ENCODE peak calls at places on chromosomes 13 and 19, in four cellular contexts. L is activated CD4-positive, alpha-beta T cell treated with anti-CD3 and anti-CD28 coated beads for 4 hours; B is nephron progenitor cell; Q is activated CD8-positive, alpha-beta T cell treated with anti-CD3 and anti-CD28 coated beads, Interleukin-2, amount 10 ng/mL, durations not matched to agents 7 days and 5 days. P is an unnamed sample.

GRCh38 chr19:56105090-56105701 is 15.9 kb downstream of the ZNF787 start:
- DNase-seq in L (peak), B (peak), Q (peak), P (peak)

GRCh38 chr19:50479761-50480251 is 3.2 kb upstream of the GARIN5A start:
- DNase-seq in L (no peak), B (no peak), Q (no peak), P (peak)

GRCh38 chr19:49680473-49681351 is 3.6 kb downstream of the PRMT1 start:
- DNase-seq in L (peak), B (peak), Q (peak), P (peak)

GRCh38 chr19:7859766-7860165 is 14.4 kb downstream of the PRR36 start:
- DNase-seq in L (no peak), B (no peak), Q (no peak), P (no peak)

GRCh38 chr13:45120967-45121366 is 657 bp downstream of the GTF2F2 start:
- DNase-seq in L (no peak), B (no peak), Q (no peak), P (no peak)

GRCh38 chr19:13839938-13840750 is 36.8 kb upstream of the NANOS3 start:
- DNase-seq in L (peak), B (no peak), Q (no peak), P (no peak)

GRCh38 chr13:112325941-112326645 is 50.1 kb upstream of the SPACA7 start:
- DNase-seq in L (no peak), B (no peak), Q (no peak), P (no peak)

GRCh38 chr19:3775374-3775711 is 3.3 kb upstream of the RAX2 start:
- DNase-seq in L (no peak), B (no peak), Q (no peak), P (no peak)

GRCh38 chr19:20423381-20424207 is 142.0 kb downstream of the ZNF737 start:
- DNase-seq in L (peak), B (peak), Q (peak), P (peak)

GRCh38 chr13:21541980-21542379 is 62.0 kb downstream of the MICU2 start:
- DNase-seq in L (no peak), B (no peak), Q (no peak), P (no peak)

GRCh38 chr13:27295096-27295495 is 24.5 kb downstream of the RASL11A start:
- DNase-seq in L (peak), B (no peak), Q (no peak), P (no peak)

GRCh38 chr13:86846501-86846900 is 824.7 kb upstream of the SLITRK5 start:
- DNase-seq in L (no peak), B (no peak), Q (no peak), P (no peak)

GRCh38 chr13:72889496-72889895 is 107.6 kb downstream of the PIBF1 start:
- DNase-seq in L (no peak), B (no peak), Q (no peak), P (no peak)

GRCh38 chr19:12666305-12667048 is at the start of the genes MAN2B1 and WDR83:
- DNase-seq in L (peak), B (peak), Q (peak), P (peak)

GRCh38 chr19:15449620-15450527 is at the start of gene WIZ:
- DNase-seq in L (peak), B (peak), Q (peak), P (peak)

GRCh38 chr19:24166055-24166454 is 79.1 kb downstream of the ZNF254 start:
- DNase-seq in L (no peak), B (no peak), Q (no peak), P (no peak)

GRCh38 chr19:40539070-40539469 is 37.6 kb upstream of the SHKBP1 start:
- DNase-seq in L (no peak), B (no peak), Q (no peak), P (no peak)

GRCh38 chr19:29639086-29639485 is 26.2 kb upstream of the PLEKHF1 start:
- DNase-seq in L (no peak), B (no peak), Q (no peak), P (no peak)

GRCh38 chr19:14494910-14495677 is 833 bp downstream of the GIPC1 start:
- DNase-seq in L (no peak), B (no peak), Q (no peak), P (no peak)

GRCh38 chr13:80030491-80030890 is 310.4 kb downstream of the SPRY2 start:
- DNase-seq in L (no peak), B (no peak), Q (no peak), P (peak)

GRCh38 chr19:7267792-7268736 is 26.1 kb downstream of the INSR start:
- DNase-seq in L (no peak), B (no peak), Q (no peak), P (no peak)

GRCh38 chr19:30236006-30236405 is 136.2 kb upstream of the ZNF536 start:
- DNase-seq in L (no peak), B (peak), Q (no peak), P (no peak)

GRCh38 chr13:39159971-39160370 is 121.7 kb downstream of the NHLRC3 start:
- DNase-seq in L (no peak), B (no peak), Q (no peak), P (no peak)

GRCh38 chr19:15104411-15104810 is 2.8 kb upstream of the SYDE1 start:
- DNase-seq in L (no peak), B (no peak), Q (no peak), P (no peak)

GRCh38 chr13:51844862-51845573 is at the start of gene TMEM272:
- DNase-seq in L (peak), B (peak), Q (peak), P (peak)

GRCh38 chr13:96011291-96011875 is 41.8 kb downstream of the UGGT2 start:
- DNase-seq in L (no peak), B (no peak), Q (no peak), P (no peak)

GRCh38 chr19:15463865-15464371 is 426 bp downstream of the RASAL3 start:
- DNase-seq in L (peak), B (no peak), Q (peak), P (no peak)

GRCh38 chr13:40292108-40292507 is 374.3 kb downstream of the FOXO1 start:
- DNase-seq in L (no peak), B (no peak), Q (no peak), P (no peak)

GRCh38 chr19:6739884-6740588 is 556 bp downstream of the TRIP10 start:
- DNase-seq in L (peak), B (peak), Q (no peak), P (no peak)

GRCh38 chr13:26185720-26186119 is 36.4 kb downstream of the RNF6 start:
- DNase-seq in L (no peak), B (no peak), Q (no peak), P (no peak)

GRCh38 chr19:33225458-33225925 is at the start of gene SLC7A10:
- DNase-seq in L (no peak), B (peak), Q (no peak), P (no peak)

GRCh38 chr13:110539894-110540293 is 21.6 kb downstream of the RAB20 start:
- DNase-seq in L (no peak), B (no peak), Q (no peak), P (no peak)

GRCh38 chr13:59409211-59409610 is 754.5 kb downstream of the DIAPH3 start:
- DNase-seq in L (no peak), B (no peak), Q (no peak), P (no peak)

GRCh38 chr13:48006396-48006795 is 5.3 kb upstream of the SUCLA2 start:
- DNase-seq in L (no peak), B (no peak), Q (no peak), P (no peak)

GRCh38 chr19:47021536-47022139 is 2.0 kb downstream of the NPAS1 start:
- DNase-seq in L (no peak), B (peak), Q (no peak), P (peak)

GRCh38 chr13:72255908-72256307 is 388.9 kb upstream of the DACH1 start:
- DNase-seq in L (no peak), B (peak), Q (no peak), P (peak)

GRCh38 chr19:16463991-16464575 is 7.7 kb downstream of the EPS15L1 start:
- DNase-seq in L (no peak), B (no peak), Q (no peak), P (no peak)

GRCh38 chr13:71789952-71790351 is 77.1 kb downstream of the DACH1 start:
- DNase-seq in L (no peak), B (no peak), Q (no peak), P (no peak)

GRCh38 chr13:48842316-48842715 is 133.4 kb upstream of the FNDC3A start:
- DNase-seq in L (no peak), B (no peak), Q (no peak), P (no peak)

GRCh38 chr13:113547248-113547971 is 37.1 kb upstream of the TFDP1 start:
- DNase-seq in L (no peak), B (no peak), Q (no peak), P (no peak)